ENCODE peak calls at places on chromosomes 3 and 15, in eight cellular contexts. One of them, this sample, is unnamed.

GRCh38 chr3:43764012-43764411 is 73.3 kb downstream of the ABHD5 start:
- DNase-seq in IMR-90: no peak
- DNase-seq in islet precursor cell: no peak
- DNase-seq in activated CD4-positive, alpha-beta T cell treated with anti-CD3 and anti-CD28 coated beads for 48 hours: no peak
- DNase-seq in cardiac fibroblast: no peak
- DNase-seq in NCI-H146: no peak
- DNase-seq in CD4-positive, alpha-beta memory T cell: no peak
- DNase-seq in pons: no peak
- DNase-seq in this sample: no peak

GRCh38 chr3:82157952-82158351 is 396.5 kb upstream of the GBE1 start:
- DNase-seq in CD4-positive, alpha-beta memory T cell: no peak
- DNase-seq in NCI-H146: no peak
- DNase-seq in IMR-90: peak; percentile 52
- DNase-seq in cardiac fibroblast: peak; percentile 88
- DNase-seq in pons: no peak
- DNase-seq in activated CD4-positive, alpha-beta T cell treated with anti-CD3 and anti-CD28 coated beads for 48 hours: no peak
- DNase-seq in islet precursor cell: no peak
- DNase-seq in this sample: no peak

GRCh38 chr15:65189102-65189740 is 4.1 kb upstream of the CLPX start:
- DNase-seq in IMR-90: peak; percentile 67
- DNase-seq in cardiac fibroblast: peak; percentile 75
- DNase-seq in NCI-H146: peak; percentile 36
- DNase-seq in pons: peak; percentile 73
- DNase-seq in activated CD4-positive, alpha-beta T cell treated with anti-CD3 and anti-CD28 coated beads for 48 hours: peak; percentile 21
- DNase-seq in CD4-positive, alpha-beta memory T cell: no peak
- DNase-seq in islet precursor cell: peak; percentile 59
- DNase-seq in this sample: peak; percentile 41

GRCh38 chr15:69548771-69549170 is 96.2 kb downstream of the RPLP1 start:
- DNase-seq in islet precursor cell: no peak
- DNase-seq in IMR-90: no peak
- DNase-seq in pons: no peak
- DNase-seq in activated CD4-positive, alpha-beta T cell treated with anti-CD3 and anti-CD28 coated beads for 48 hours: no peak
- DNase-seq in CD4-positive, alpha-beta memory T cell: no peak
- DNase-seq in NCI-H146: no peak
- DNase-seq in cardiac fibroblast: no peak
- DNase-seq in this sample: no peak

GRCh38 chr3:170057550-170057949 is 19.8 kb downstream of the GPR160 start:
- DNase-seq in activated CD4-positive, alpha-beta T cell treated with anti-CD3 and anti-CD28 coated beads for 48 hours: no peak
- DNase-seq in islet precursor cell: no peak
- DNase-seq in CD4-positive, alpha-beta memory T cell: no peak
- DNase-seq in NCI-H146: no peak
- DNase-seq in IMR-90: no peak
- DNase-seq in pons: no peak
- DNase-seq in cardiac fibroblast: no peak
- DNase-seq in this sample: no peak

GRCh38 chr15:65906396-65906795 is 37.1 kb downstream of the RAB11A start:
- DNase-seq in islet precursor cell: peak; percentile 81
- DNase-seq in CD4-positive, alpha-beta memory T cell: no peak
- DNase-seq in activated CD4-positive, alpha-beta T cell treated with anti-CD3 and anti-CD28 coated beads for 48 hours: no peak
- DNase-seq in NCI-H146: no peak
- DNase-seq in pons: peak; percentile 12
- DNase-seq in cardiac fibroblast: no peak
- DNase-seq in IMR-90: no peak
- DNase-seq in this sample: no peak

GRCh38 chr3:184953396-184953795 is 141.4 kb downstream of the VPS8 start:
- DNase-seq in islet precursor cell: no peak
- DNase-seq in NCI-H146: no peak
- DNase-seq in pons: no peak
- DNase-seq in CD4-positive, alpha-beta memory T cell: no peak
- DNase-seq in activated CD4-positive, alpha-beta T cell treated with anti-CD3 and anti-CD28 coated beads for 48 hours: no peak
- DNase-seq in cardiac fibroblast: no peak
- DNase-seq in IMR-90: no peak
- DNase-seq in this sample: no peak

GRCh38 chr3:71989165-71989564 is 204.2 kb upstream of the PROK2 start:
- DNase-seq in IMR-90: peak; percentile 13
- DNase-seq in cardiac fibroblast: peak; percentile 85
- DNase-seq in activated CD4-positive, alpha-beta T cell treated with anti-CD3 and anti-CD28 coated beads for 48 hours: no peak
- DNase-seq in NCI-H146: no peak
- DNase-seq in islet precursor cell: no peak
- DNase-seq in CD4-positive, alpha-beta memory T cell: no peak
- DNase-seq in pons: no peak
- DNase-seq in this sample: no peak

GRCh38 chr3:142850395-142851023 is 38.4 kb downstream of the PCOLCE2 start:
- DNase-seq in activated CD4-positive, alpha-beta T cell treated with anti-CD3 and anti-CD28 coated beads for 48 hours: peak; percentile 25
- DNase-seq in cardiac fibroblast: peak; percentile 97
- DNase-seq in NCI-H146: no peak
- DNase-seq in islet precursor cell: peak; percentile 93
- DNase-seq in pons: no peak
- DNase-seq in CD4-positive, alpha-beta memory T cell: no peak
- DNase-seq in IMR-90: peak; percentile 66
- DNase-seq in this sample: no peak

GRCh38 chr15:32682569-32682968 is 35.2 kb upstream of the GREM1 start:
- DNase-seq in NCI-H146: no peak
- DNase-seq in cardiac fibroblast: peak; percentile 98
- DNase-seq in islet precursor cell: no peak
- DNase-seq in activated CD4-positive, alpha-beta T cell treated with anti-CD3 and anti-CD28 coated beads for 48 hours: no peak
- DNase-seq in IMR-90: peak; percentile 95
- DNase-seq in CD4-positive, alpha-beta memory T cell: no peak
- DNase-seq in pons: no peak
- DNase-seq in this sample: no peak

GRCh38 chr15:89845305-89845893 is 30.7 kb upstream of the ANPEP start:
- DNase-seq in CD4-positive, alpha-beta memory T cell: no peak
- DNase-seq in activated CD4-positive, alpha-beta T cell treated with anti-CD3 and anti-CD28 coated beads for 48 hours: no peak
- DNase-seq in pons: no peak
- DNase-seq in NCI-H146: no peak
- DNase-seq in islet precursor cell: peak; percentile 68
- DNase-seq in cardiac fibroblast: peak; percentile 96
- DNase-seq in IMR-90: peak; percentile 92
- DNase-seq in this sample: no peak

GRCh38 chr15:82139823-82140268 is 94.0 kb upstream of the MEX3B start:
- DNase-seq in IMR-90: peak; percentile 70
- DNase-seq in cardiac fibroblast: peak; percentile 80
- DNase-seq in islet precursor cell: no peak
- DNase-seq in CD4-positive, alpha-beta memory T cell: peak; percentile 15
- DNase-seq in pons: peak; percentile 63
- DNase-seq in activated CD4-positive, alpha-beta T cell treated with anti-CD3 and anti-CD28 coated beads for 48 hours: no peak
- DNase-seq in NCI-H146: peak; percentile 0
- DNase-seq in this sample: peak; percentile 48

GRCh38 chr15:85543741-85544155 is 163.3 kb downstream of the AKAP13 start:
- DNase-seq in IMR-90: no peak
- DNase-seq in activated CD4-positive, alpha-beta T cell treated with anti-CD3 and anti-CD28 coated beads for 48 hours: peak; percentile 42
- DNase-seq in cardiac fibroblast: no peak
- DNase-seq in islet precursor cell: peak; percentile 57
- DNase-seq in NCI-H146: peak; percentile 77
- DNase-seq in pons: peak; percentile 41
- DNase-seq in CD4-positive, alpha-beta memory T cell: peak; percentile 24
- DNase-seq in this sample: peak; percentile 19

GRCh38 chr3:189652042-189652441 is 20.9 kb downstream of the TP63 start:
- DNase-seq in pons: no peak
- DNase-seq in islet precursor cell: peak; percentile 56
- DNase-seq in activated CD4-positive, alpha-beta T cell treated with anti-CD3 and anti-CD28 coated beads for 48 hours: peak; percentile 25
- DNase-seq in CD4-positive, alpha-beta memory T cell: no peak
- DNase-seq in NCI-H146: no peak
- DNase-seq in IMR-90: peak; percentile 30
- DNase-seq in cardiac fibroblast: peak; percentile 51
- DNase-seq in this sample: no peak

GRCh38 chr3:39205131-39205530 is 12.7 kb upstream of the XIRP1 start:
- DNase-seq in NCI-H146: no peak
- DNase-seq in IMR-90: no peak
- DNase-seq in CD4-positive, alpha-beta memory T cell: no peak
- DNase-seq in islet precursor cell: no peak
- DNase-seq in activated CD4-positive, alpha-beta T cell treated with anti-CD3 and anti-CD28 coated beads for 48 hours: no peak
- DNase-seq in pons: no peak
- DNase-seq in cardiac fibroblast: no peak
- DNase-seq in this sample: no peak

GRCh38 chr15:90188914-90189748 is 12.0 kb upstream of the SEMA4B start:
- DNase-seq in islet precursor cell: no peak
- DNase-seq in pons: no peak
- DNase-seq in activated CD4-positive, alpha-beta T cell treated with anti-CD3 and anti-CD28 coated beads for 48 hours: no peak
- DNase-seq in NCI-H146: no peak
- DNase-seq in CD4-positive, alpha-beta memory T cell: no peak
- DNase-seq in IMR-90: no peak
- DNase-seq in cardiac fibroblast: no peak
- DNase-seq in this sample: no peak

GRCh38 chr15:28891588-28891987 is 5.8 kb downstream of the APBA2 start:
- DNase-seq in cardiac fibroblast: no peak
- DNase-seq in islet precursor cell: no peak
- DNase-seq in pons: no peak
- DNase-seq in CD4-positive, alpha-beta memory T cell: no peak
- DNase-seq in NCI-H146: no peak
- DNase-seq in IMR-90: peak; percentile 24
- DNase-seq in activated CD4-positive, alpha-beta T cell treated with anti-CD3 and anti-CD28 coated beads for 48 hours: no peak
- DNase-seq in this sample: no peak

GRCh38 chr15:88658972-88659931 is 20.4 kb downstream of the ISG20 start:
- DNase-seq in activated CD4-positive, alpha-beta T cell treated with anti-CD3 and anti-CD28 coated beads for 48 hours: no peak
- DNase-seq in CD4-positive, alpha-beta memory T cell: no peak
- DNase-seq in islet precursor cell: peak; percentile 74
- DNase-seq in NCI-H146: no peak
- DNase-seq in IMR-90: peak; percentile 73
- DNase-seq in cardiac fibroblast: peak; percentile 78
- DNase-seq in pons: peak; percentile 70
- DNase-seq in this sample: peak; percentile 60

GRCh38 chr3:14093831-14094230 is 30.8 kb downstream of the CHCHD4 start:
- DNase-seq in IMR-90: no peak
- DNase-seq in pons: no peak
- DNase-seq in CD4-positive, alpha-beta memory T cell: no peak
- DNase-seq in NCI-H146: no peak
- DNase-seq in islet precursor cell: no peak
- DNase-seq in cardiac fibroblast: no peak
- DNase-seq in activated CD4-positive, alpha-beta T cell treated with anti-CD3 and anti-CD28 coated beads for 48 hours: no peak
- DNase-seq in this sample: no peak

GRCh38 chr3:187669675-187670504 is at the start of gene SST:
- DNase-seq in pons: no peak
- DNase-seq in NCI-H146: no peak
- DNase-seq in CD4-positive, alpha-beta memory T cell: no peak
- DNase-seq in cardiac fibroblast: peak; percentile 55
- DNase-seq in activated CD4-positive, alpha-beta T cell treated with anti-CD3 and anti-CD28 coated beads for 48 hours: peak; percentile 42
- DNase-seq in IMR-90: peak; percentile 47
- DNase-seq in islet precursor cell: peak; percentile 89
- DNase-seq in this sample: no peak

GRCh38 chr15:68389936-68390790 is 41.8 kb downstream of the ITGA11 start:
- DNase-seq in CD4-positive, alpha-beta memory T cell: no peak
- DNase-seq in NCI-H146: no peak
- DNase-seq in cardiac fibroblast: peak; percentile 92
- DNase-seq in activated CD4-positive, alpha-beta T cell treated with anti-CD3 and anti-CD28 coated beads for 48 hours: no peak
- DNase-seq in islet precursor cell: peak; percentile 69
- DNase-seq in pons: no peak
- DNase-seq in IMR-90: peak; percentile 74
- DNase-seq in this sample: no peak

GRCh38 chr3:13715167-13715954 is 164.5 kb downstream of the WNT7A start:
- DNase-seq in pons: no peak
- DNase-seq in cardiac fibroblast: no peak
- DNase-seq in activated CD4-positive, alpha-beta T cell treated with anti-CD3 and anti-CD28 coated beads for 48 hours: no peak
- DNase-seq in islet precursor cell: peak; percentile 25
- DNase-seq in IMR-90: no peak
- DNase-seq in CD4-positive, alpha-beta memory T cell: no peak
- DNase-seq in NCI-H146: no peak
- DNase-seq in this sample: no peak

GRCh38 chr3:97937205-97937604 is 35.0 kb downstream of the RIOX2 start:
- DNase-seq in pons: no peak
- DNase-seq in IMR-90: no peak
- DNase-seq in CD4-positive, alpha-beta memory T cell: no peak
- DNase-seq in activated CD4-positive, alpha-beta T cell treated with anti-CD3 and anti-CD28 coated beads for 48 hours: no peak
- DNase-seq in cardiac fibroblast: no peak
- DNase-seq in NCI-H146: no peak
- DNase-seq in islet precursor cell: no peak
- DNase-seq in this sample: no peak

GRCh38 chr15:64161688-64162477 is 939 bp downstream of the PPIB start:
- DNase-seq in cardiac fibroblast: no peak
- DNase-seq in activated CD4-positive, alpha-beta T cell treated with anti-CD3 and anti-CD28 coated beads for 48 hours: no peak
- DNase-seq in NCI-H146: no peak
- DNase-seq in pons: no peak
- DNase-seq in IMR-90: no peak
- DNase-seq in islet precursor cell: no peak
- DNase-seq in CD4-positive, alpha-beta memory T cell: no peak
- DNase-seq in this sample: no peak

GRCh38 chr3:195877136-195877715 is 31.1 kb downstream of the TNK2 start:
- DNase-seq in cardiac fibroblast: no peak
- DNase-seq in NCI-H146: no peak
- DNase-seq in pons: no peak
- DNase-seq in activated CD4-positive, alpha-beta T cell treated with anti-CD3 and anti-CD28 coated beads for 48 hours: no peak
- DNase-seq in islet precursor cell: no peak
- DNase-seq in CD4-positive, alpha-beta memory T cell: no peak
- DNase-seq in IMR-90: no peak
- DNase-seq in this sample: no peak

GRCh38 chr3:143120716-143121239 is 1.2 kb downstream of the CHST2 start:
- DNase-seq in NCI-H146: peak; percentile 67
- DNase-seq in islet precursor cell: peak; percentile 73
- DNase-seq in CD4-positive, alpha-beta memory T cell: peak; percentile 45
- DNase-seq in IMR-90: peak; percentile 26
- DNase-seq in activated CD4-positive, alpha-beta T cell treated with anti-CD3 and anti-CD28 coated beads for 48 hours: peak; percentile 58
- DNase-seq in pons: peak; percentile 21
- DNase-seq in cardiac fibroblast: peak; percentile 41
- DNase-seq in this sample: no peak

GRCh38 chr3:32822609-32823498 is 5.1 kb downstream of the TRIM71 start:
- DNase-seq in pons: no peak
- DNase-seq in activated CD4-positive, alpha-beta T cell treated with anti-CD3 and anti-CD28 coated beads for 48 hours: no peak
- DNase-seq in CD4-positive, alpha-beta memory T cell: no peak
- DNase-seq in NCI-H146: no peak
- DNase-seq in islet precursor cell: no peak
- DNase-seq in cardiac fibroblast: no peak
- DNase-seq in IMR-90: no peak
- DNase-seq in this sample: no peak

GRCh38 chr3:159872374-159873109 is 116.1 kb upstream of the IL12A start:
- DNase-seq in pons: no peak
- DNase-seq in cardiac fibroblast: peak; percentile 95
- DNase-seq in IMR-90: peak; percentile 95
- DNase-seq in CD4-positive, alpha-beta memory T cell: no peak
- DNase-seq in islet precursor cell: no peak
- DNase-seq in activated CD4-positive, alpha-beta T cell treated with anti-CD3 and anti-CD28 coated beads for 48 hours: no peak
- DNase-seq in NCI-H146: peak; percentile 25
- DNase-seq in this sample: no peak

GRCh38 chr3:18809640-18810305 is 338.5 kb upstream of the KCNH8 start:
- DNase-seq in cardiac fibroblast: no peak
- DNase-seq in CD4-positive, alpha-beta memory T cell: no peak
- DNase-seq in islet precursor cell: no peak
- DNase-seq in NCI-H146: no peak
- DNase-seq in activated CD4-positive, alpha-beta T cell treated with anti-CD3 and anti-CD28 coated beads for 48 hours: no peak
- DNase-seq in pons: no peak
- DNase-seq in IMR-90: no peak
- DNase-seq in this sample: no peak

GRCh38 chr3:107939621-107940236 is 151.1 kb downstream of the CD47 start:
- DNase-seq in pons: no peak
- DNase-seq in cardiac fibroblast: no peak
- DNase-seq in activated CD4-positive, alpha-beta T cell treated with anti-CD3 and anti-CD28 coated beads for 48 hours: no peak
- DNase-seq in IMR-90: no peak
- DNase-seq in CD4-positive, alpha-beta memory T cell: no peak
- DNase-seq in islet precursor cell: peak; percentile 20
- DNase-seq in NCI-H146: peak; percentile 58
- DNase-seq in this sample: no peak

This sample was measured in globus pallidus.